ENCODE peak calls at places on chromosomes 2 and 18, in nine cellular contexts. C is GM23248; H is upper lobe of right lung; B is GM06990; M is sigmoid colon; W is lower lobe of right lung; G is HCT116; O is CD8-positive, alpha-beta memory T cell; X is IMR-90. U is an unnamed sample.

GRCh38 chr2:29562896-29563295 is 358.5 kb downstream of the ALK start:
- DNase-seq in M (no peak), G (no peak), C (no peak), H (no peak), X (peak; percentile 51), B (no peak), O (no peak), W (no peak), U (no peak)

GRCh38 chr2:231987088-231987788 is 25.7 kb downstream of the DIS3L2 start:
- DNase-seq in H (no peak), W (no peak), C (peak; percentile 17), M (no peak), X (no peak), B (no peak), G (no peak), O (no peak), U (no peak)

GRCh38 chr2:86235196-86235980 is 36.1 kb downstream of the MRPL35 start:
- DNase-seq in G (no peak), W (no peak), C (no peak), O (no peak), B (no peak), H (no peak), M (peak; percentile 33), X (no peak), U (no peak)

GRCh38 chr2:29841386-29842004 is 79.9 kb downstream of the ALK start:
- DNase-seq in C (peak; percentile 57), M (no peak), W (no peak), G (peak; percentile 3), O (no peak), B (no peak), X (peak; percentile 22), H (no peak), U (no peak)

GRCh38 chr2:152456262-152456661 is 121.3 kb downstream of the FMNL2 start:
- DNase-seq in H (no peak), G (peak; percentile 21), B (no peak), W (no peak), O (no peak), X (peak; percentile 20), C (peak; percentile 26), M (no peak), U (no peak)

GRCh38 chr18:59145055-59145454 is 5.4 kb downstream of the SEC11C start:
- DNase-seq in C (no peak), M (no peak), G (no peak), O (no peak), H (no peak), W (no peak), X (no peak), B (no peak), U (no peak)

GRCh38 chr2:24566630-24567029 is 75.6 kb downstream of the NCOA1 start:
- DNase-seq in H (no peak), O (no peak), X (no peak), G (no peak), W (no peak), M (no peak), C (no peak), B (no peak), U (no peak)

GRCh38 chr2:231710751-231711676 is 2.7 kb downstream of the PTMA start:
- DNase-seq in B (no peak), H (peak; percentile 79), W (peak; percentile 64), C (peak; percentile 53), X (no peak), M (peak; percentile 80), G (no peak), O (no peak), U (peak; percentile 47)

GRCh38 chr2:239824051-239824694 is 201.0 kb downstream of the NDUFA10 start:
- DNase-seq in X (no peak), H (peak; percentile 31), G (peak; percentile 85), O (no peak), M (peak; percentile 36), C (peak; percentile 11), B (no peak), W (no peak), U (no peak)

GRCh38 chr2:231167745-231168459 is 30.5 kb upstream of the ARMC9 start:
- DNase-seq in W (no peak), H (no peak), O (no peak), C (no peak), B (no peak), M (no peak), X (peak; percentile 53), G (no peak), U (no peak)

DNA sequence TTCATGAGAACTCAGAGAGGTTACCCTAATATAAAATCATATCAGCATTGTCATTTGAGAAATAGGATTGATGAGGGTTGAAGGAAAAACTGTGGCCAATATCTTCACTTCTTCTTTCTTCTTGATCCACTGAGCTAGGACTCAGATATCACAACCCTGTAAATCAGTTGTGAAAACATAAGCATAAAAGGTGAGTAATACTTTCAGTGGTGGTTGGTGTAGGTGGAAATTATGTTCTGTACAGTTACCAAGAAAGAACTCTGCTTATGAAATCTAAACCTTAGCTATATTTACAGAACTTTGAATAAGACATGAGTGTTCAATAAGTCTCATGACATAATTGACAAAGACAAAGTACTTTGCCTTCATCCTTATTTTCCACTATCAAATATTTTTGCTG is 56.3 kb downstream of the PAX3 start:
- DNase-seq in H (no peak), W (no peak), O (no peak), G (no peak), M (no peak), X (no peak), B (no peak), C (no peak), U (no peak)
- H3K4me3 ChIP-seq in H (no peak overlapping the region), W (no peak overlapping the region), O (no peak overlapping the region), G (no peak overlapping the region), M (no peak overlapping the region), X (no peak overlapping the region), B (no peak overlapping the region), C (no peak overlapping the region), U (no peak overlapping the region)

GRCh38 chr18:70181725-70182124 is 23.8 kb downstream of the RTTN start:
- DNase-seq in C (peak; percentile 33), H (no peak), W (no peak), G (no peak), B (no peak), M (no peak), O (no peak), X (no peak), U (no peak)
- H3K36me3 ChIP-seq in C (no peaks in the 10 kb centered on the region), H (peaks cover 5% of the 10 kb centered on the region), W (peaks cover 11% of the 10 kb centered on the region), G (no peaks in the 10 kb centered on the region), B (peaks cover 2% of the 10 kb centered on the region), M (no peaks in the 10 kb centered on the region), O (no peaks in the 10 kb centered on the region), X (no peaks in the 10 kb centered on the region), U (no peaks in the 10 kb centered on the region)

GRCh38 chr18:62324917-62325805 is at the start of gene TNFRSF11A:
- DNase-seq in O (peak; percentile 51), G (no peak), H (peak; percentile 83), C (peak; percentile 44), X (no peak), B (peak; percentile 62), W (peak; percentile 61), M (no peak), U (peak; percentile 34)
- H3K4me3 ChIP-seq in O (peak within 1 kb of the TSS; percentile 56), G (peak within 1 kb of the TSS; percentile 70), H (peak within 1 kb of the TSS; percentile 57), C (peak within 1 kb of the TSS; percentile 63), X (peak within 1 kb of the TSS; percentile 21), B (peak within 1 kb of the TSS; percentile 67), W (peak within 1 kb of the TSS; percentile 58), M (peak within 1 kb of the TSS; percentile 48), U (peak within 1 kb of the TSS; percentile 66)

GRCh38 chr2:60466161-60466702 is 87.2 kb downstream of the BCL11A start:
- DNase-seq in M (no peak), G (no peak), B (no peak), H (no peak), O (no peak), X (no peak), W (no peak), C (no peak), U (no peak)
- H3K36me3 ChIP-seq in M (peaks cover 4% of the 10 kb centered on the region), G (no peaks in the 10 kb centered on the region), B (peaks cover 1% of the 10 kb centered on the region), H (no peaks in the 10 kb centered on the region), O (no peaks in the 10 kb centered on the region), X (peaks cover 1% of the 10 kb centered on the region), W (no peaks in the 10 kb centered on the region), C (no peaks in the 10 kb centered on the region), U (no peaks in the 10 kb centered on the region)

GRCh38 chr18:50826027-50826426 is 6.2 kb upstream of the MRO start:
- DNase-seq in H (no peak), C (no peak), G (no peak), O (no peak), B (no peak), M (no peak), W (no peak), X (no peak), U (no peak)
- H3K4me3 ChIP-seq in H (no peak overlapping the region), C (no peak overlapping the region), G (no peak overlapping the region), O (no peak overlapping the region), B (no peak overlapping the region), M (no peak overlapping the region), W (no peak overlapping the region), X (no peak overlapping the region), U (no peak overlapping the region)

DNA sequence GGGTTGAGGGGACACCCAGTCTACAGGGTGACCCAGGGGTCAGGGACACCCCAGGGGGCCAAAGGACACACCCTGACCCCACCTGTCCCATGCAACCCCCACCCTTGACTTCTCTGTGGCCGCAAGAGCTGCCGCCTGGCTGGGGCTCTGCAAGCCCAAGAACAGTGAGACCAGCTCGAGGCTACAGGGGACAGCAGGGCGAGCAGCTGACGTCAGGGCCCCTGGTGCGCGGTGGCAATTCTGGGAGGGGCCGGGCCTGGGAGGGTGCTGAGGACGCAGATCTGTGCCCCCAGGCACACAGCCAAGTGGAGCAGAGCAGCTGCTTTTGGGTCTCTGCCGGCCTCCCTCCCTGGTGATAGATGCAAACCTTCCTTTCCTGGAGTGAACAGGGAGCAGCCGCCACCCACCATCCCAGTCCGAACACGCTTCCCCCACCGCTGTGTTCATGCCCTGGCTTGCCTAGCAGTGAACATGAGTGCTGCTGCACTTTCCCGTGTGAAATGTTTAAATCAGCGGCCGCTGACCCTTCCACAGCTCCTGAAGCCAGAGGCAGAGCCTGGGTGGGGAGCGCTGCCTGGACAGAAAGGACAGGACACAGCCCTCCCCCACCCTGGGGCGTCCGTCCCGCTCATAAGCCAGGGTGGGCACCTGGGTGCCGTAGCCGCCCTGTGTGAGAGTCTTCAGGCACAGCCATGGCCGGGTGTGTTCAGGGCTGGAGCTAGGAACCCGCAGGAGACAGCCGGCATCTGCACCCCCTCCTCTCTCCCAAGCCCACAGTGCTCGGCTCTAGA is 46.9 kb downstream of the SLC66A2 start:
- DNase-seq in X (no peak), M (peak; percentile 60), O (no peak), B (no peak), C (no peak), W (peak; percentile 47), H (peak; percentile 52), G (no peak), U (no peak)
- H3K36me3 ChIP-seq in X (peaks cover 34% of the 10 kb centered on the region), M (peaks cover 16% of the 10 kb centered on the region), O (no peaks in the 10 kb centered on the region), B (peaks cover 5% of the 10 kb centered on the region), C (no peaks in the 10 kb centered on the region), W (peaks cover 18% of the 10 kb centered on the region), H (peaks cover 13% of the 10 kb centered on the region), G (no peaks in the 10 kb centered on the region), U (no peaks in the 10 kb centered on the region)

GRCh38 chr2:197806317-197806633 is 1.9 kb downstream of the PLCL1 start:
- DNase-seq in X (no peak), G (no peak), W (no peak), B (no peak), O (no peak), M (no peak), H (no peak), C (peak; percentile 27), U (no peak)
- H3K4me3 ChIP-seq in X (no peak overlapping the region), G (no peak overlapping the region), W (peak overlapping the region; percentile 80), B (no peak overlapping the region), O (peak overlapping the region; percentile 69), M (peak overlapping the region; percentile 95), H (peak overlapping the region; percentile 76), C (no peak overlapping the region), U (peak overlapping the region; percentile 87)

U was measured in psoas muscle.